ENCODE peak calls at places on chromosome 5, in seven cellular contexts. R is astrocyte, Y is heart left ventricle, B is PC-3, A is right atrium auricular region, L is H9, O is mesenchymal stem cell. G is an unnamed sample. For H3K9me3, the result is how much of the 10 kb centered on the place peaks cover.

GRCh38 chr5:79014631-79015030 is 29.5 kb upstream of the ARSB start:
- DNase-seq in L (no peak), Y (no peak), A (no peak), R (no peak), O (no peak), B (no peak), G (no peak)

GRCh38 chr5:146770546-146770945 is 108.0 kb downstream of the PPP2R2B start:
- DNase-seq in Y (no peak), A (no peak), L (no peak), B (no peak), O (no peak), R (no peak), G (no peak)

GRCh38 chr5:175597718-175598117 is 60.2 kb upstream of the HRH2 start:
- DNase-seq in A (no peak), R (no peak), O (no peak), Y (no peak), B (no peak), L (no peak), G (no peak)

GRCh38 chr5:1511651-1512540 is 11.9 kb downstream of the LPCAT1 start:
- DNase-seq in B (peak), L (peak), R (no peak), Y (peak), A (peak), O (peak), G (peak)

GRCh38 chr5:132298305-132298704 is 4.1 kb downstream of the SLC22A4 start:
- DNase-seq in O (peak), A (no peak), L (no peak), Y (no peak), R (no peak), B (no peak), G (no peak)

GRCh38 chr5:110916373-110917049 is 155.0 kb upstream of the TSLP start:
- DNase-seq in B (peak), R (peak), Y (no peak), O (peak), L (no peak), A (no peak), G (no peak)

GRCh38 chr5:52997424-52997823 is 8.3 kb downstream of the ITGA2 start:
- DNase-seq in B (no peak), R (no peak), L (no peak), A (no peak), O (no peak), Y (no peak), G (no peak)

GRCh38 chr5:179263391-179264052 is 81.7 kb downstream of the ADAMTS2 start:
- DNase-seq in B (no peak), A (no peak), L (peak), O (no peak), Y (no peak), R (no peak), G (peak)

GRCh38 chr5:139747583-139748504 is 47.8 kb upstream of the PSD2 start:
- DNase-seq in A (peak), O (peak), B (no peak), L (peak), R (peak), Y (peak), G (peak)

GRCh38 chr5:81698806-81699205 is 52.1 kb downstream of the SSBP2 start:
- DNase-seq in Y (no peak), R (peak), A (no peak), O (no peak), L (no peak), B (peak), G (no peak)

GRCh38 chr5:99955962-99956361 is 579.2 kb upstream of the FAM174A start:
- DNase-seq in R (no peak), Y (no peak), O (no peak), L (no peak), A (no peak), B (no peak), G (no peak)

GRCh38 chr5:178318893-178319292 is 86.3 kb upstream of the PHYKPL start:
- DNase-seq in A (no peak), R (no peak), B (no peak), O (no peak), L (no peak), Y (no peak), G (no peak)

GRCh38 chr5:98938459-98938858 is 9.7 kb upstream of the CHD1 start:
- DNase-seq in Y (no peak), A (no peak), R (peak), L (no peak), B (peak), O (peak), G (no peak)

GRCh38 chr5:88883566-88884434 is 816 bp upstream of the MEF2C start:
- DNase-seq in L (peak), B (peak), A (peak), Y (peak), O (peak), R (peak), G (peak)

GRCh38 chr5:1437452-1437851 is 7.8 kb downstream of the SLC6A3 start:
- DNase-seq in R (no peak), L (peak), A (no peak), Y (no peak), B (peak), O (peak), G (peak)

GRCh38 chr5:72206160-72206559 is 98.9 kb downstream of the MAP1B start:
- DNase-seq in O (no peak), A (no peak), R (no peak), Y (no peak), L (no peak), B (no peak), G (no peak)

GRCh38 chr5:9431496-9432258 is 114.2 kb downstream of the SEMA5A start:
- DNase-seq in B (no peak), L (no peak), O (peak), R (peak), Y (no peak), A (no peak), G (no peak)

GRCh38 chr5:156326718-156327259 is at the start of gene SGCD:
- DNase-seq in O (peak), A (peak), R (peak), Y (peak), L (no peak), B (no peak), G (peak)

GRCh38 chr5:142000709-142001484 is 11.9 kb downstream of the GNPDA1 start:
- DNase-seq in B (peak), L (no peak), O (peak), R (no peak), A (no peak), Y (no peak), G (peak)

GRCh38 chr5:66436721-66437120 is 159.5 kb upstream of the MAST4 start:
- DNase-seq in A (no peak), L (peak), Y (peak), O (no peak), B (peak), R (no peak), G (peak)

GRCh38 chr5:161302557-161302956 is 244.0 kb downstream of the GABRB2 start:
- DNase-seq in L (no peak), Y (no peak), R (no peak), O (no peak), B (no peak), A (no peak), G (no peak)

GRCh38 chr5:31984691-31985090 is 189.4 kb downstream of the GOLPH3 start:
- DNase-seq in A (no peak), O (no peak), Y (no peak), B (no peak), L (no peak), R (no peak), G (peak)

GRCh38 chr5:25516136-25516535 is 871.4 kb upstream of the CDH10 start:
- DNase-seq in O (peak), B (peak), A (no peak), Y (no peak), L (no peak), R (no peak), G (no peak)

GRCh38 chr5:43336159-43336558 is 22.9 kb upstream of the HMGCS1 start:
- DNase-seq in L (no peak), Y (no peak), B (peak), O (no peak), A (no peak), R (peak), G (no peak)

GRCh38 chr5:172793577-172794488 is 22.8 kb upstream of the DUSP1 start:
- DNase-seq in A (no peak), R (peak), Y (no peak), B (peak), O (peak), L (no peak), G (no peak)

GRCh38 chr5:68450245-68450852 is 234.8 kb downstream of the PIK3R1 start:
- DNase-seq in Y (no peak), A (no peak), R (peak), B (peak), L (no peak), O (peak), G (no peak)

GRCh38 chr5:132239776-132240175 is 12.1 kb upstream of the P4HA2 start:
- DNase-seq in B (no peak), L (peak), A (no peak), Y (no peak), R (no peak), O (no peak), G (no peak)

GRCh38 chr5:2374703-2375102 is 376.8 kb downstream of the IRX2 start:
- DNase-seq in Y (no peak), A (peak), O (no peak), L (no peak), R (no peak), B (no peak), G (no peak)

GRCh38 chr5:173454764-173455598 is 126.8 kb upstream of the STC2 start:
- DNase-seq in L (no peak), B (peak), O (peak), A (peak), R (peak), Y (peak), G (peak)

GRCh38 chr5:9251379-9251980 is 294.4 kb downstream of the SEMA5A start:
- DNase-seq in B (peak), Y (no peak), L (no peak), A (no peak), R (peak), O (peak), G (peak)

GRCh38 chr5:139104577-139105271 is 93.4 kb downstream of the SIL1 start:
- DNase-seq in B (peak), Y (peak), L (peak), O (no peak), R (peak), A (peak), G (peak)

GRCh38 chr5:88770290-88771257 is 112.4 kb downstream of the MEF2C start:
- DNase-seq in O (no peak), B (peak), A (no peak), R (peak), Y (no peak), L (no peak), G (no peak)

GRCh38 chr5:150105898-150106615 is 19.7 kb upstream of the CSF1R start:
- DNase-seq in R (no peak), Y (no peak), B (no peak), L (no peak), A (peak), O (no peak), G (peak)

GRCh38 chr5:116738948-116739339 is 164.3 kb upstream of the SEMA6A start:
- DNase-seq in A (no peak), O (no peak), R (no peak), B (no peak), Y (no peak), L (no peak), G (no peak)
- H3K27ac ChIP-seq in A (no peak), O (no peak), R (no peak), B (no peak), Y (peak), L (no peak), G (no peak)

GRCh38 chr5:61440086-61440485 is 108.0 kb downstream of the ZSWIM6 start:
- DNase-seq in L (no peak), A (no peak), B (no peak), R (no peak), O (no peak), Y (no peak), G (no peak)
- H3K9me3 ChIP-seq in L (under half), A (under half), B (under half), R (under half), O (under half), Y (under half), G (under half)

DNA sequence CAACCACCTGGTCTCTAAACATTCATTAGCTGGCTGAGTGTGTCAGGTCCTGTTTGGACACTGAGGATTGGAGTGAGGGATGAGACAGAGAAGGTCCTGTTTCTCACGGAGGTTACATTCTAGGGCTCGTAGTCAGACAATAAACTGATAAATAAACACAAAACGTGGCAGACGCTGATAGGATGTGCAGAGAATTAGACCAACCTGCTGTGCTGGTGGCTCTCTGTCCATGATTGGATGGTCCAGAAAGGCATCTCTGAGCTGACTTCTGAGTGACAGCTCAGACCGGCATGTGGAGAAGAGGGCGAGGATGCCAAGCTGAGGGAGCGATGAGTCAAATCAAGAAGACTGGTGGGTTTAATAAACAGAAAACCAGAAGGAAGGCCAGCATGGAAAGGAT is 132.3 kb upstream of the TAF11L2 start:
- DNase-seq in A (no peak), B (peak), R (peak), O (peak), L (no peak), Y (no peak), G (no peak)
- H3K27ac ChIP-seq in A (no peak), B (peak), R (no peak), O (no peak), L (no peak), Y (no peak), G (no peak)

GRCh38 chr5:18652404-18653215 is 1018.4 kb downstream of the TAF11L14 start:
- DNase-seq in A (no peak), R (no peak), L (peak), B (no peak), Y (no peak), O (no peak), G (no peak)

GRCh38 chr5:18653216-18653752 is 1019.0 kb downstream of the TAF11L14 start:
- DNase-seq in A (no peak), O (no peak), L (peak), R (no peak), Y (no peak), B (no peak), G (no peak)
- H3K9me3 ChIP-seq in A (under half), O (under half), L (under half), R (under half), Y (under half), B (under half), G (under half)

GRCh38 chr5:16693879-16694278 is 77.1 kb upstream of the RETREG1 start:
- DNase-seq in A (no peak), Y (no peak), O (no peak), L (no peak), B (no peak), R (no peak), G (no peak)

GRCh38 chr5:16690243-16690839 is 73.5 kb upstream of the RETREG1 start:
- DNase-seq in A (no peak), Y (no peak), O (peak), B (peak), L (peak), R (peak), G (peak)

GRCh38 chr5:16687898-16688297 is 71.1 kb upstream of the RETREG1 start:
- DNase-seq in O (no peak), A (no peak), Y (peak), L (no peak), B (no peak), R (no peak), G (no peak)

GRCh38 chr5:16695779-16696178 is 79.0 kb upstream of the RETREG1 start:
- DNase-seq in Y (no peak), L (no peak), O (no peak), B (no peak), A (no peak), R (no peak), G (no peak)

GRCh38 chr5:16691731-16692130 is 74.9 kb upstream of the RETREG1 start:
- DNase-seq in O (no peak), A (no peak), R (no peak), Y (no peak), B (no peak), L (no peak), G (no peak)
- H3K27ac ChIP-seq in O (no peak), A (no peak), R (no peak), Y (no peak), B (no peak), L (no peak), G (no peak)

GRCh38 chr5:59617186-59617771 is 276.2 kb downstream of the PDE4D start:
- DNase-seq in Y (no peak), L (no peak), R (no peak), O (no peak), A (no peak), B (no peak), G (no peak)
- H3K9me3 ChIP-seq in Y (under half), L (under half), R (under half), O (under half), A (under half), B (under half), G (under half)

GRCh38 chr5:96026334-96027065 is 64.8 kb upstream of the ELL2 start:
- DNase-seq in A (no peak), Y (no peak), L (no peak), R (peak), O (peak), B (peak), G (no peak)
- H3K27ac ChIP-seq in A (no peak), Y (no peak), L (no peak), R (no peak), O (no peak), B (peak), G (peak)

DNA sequence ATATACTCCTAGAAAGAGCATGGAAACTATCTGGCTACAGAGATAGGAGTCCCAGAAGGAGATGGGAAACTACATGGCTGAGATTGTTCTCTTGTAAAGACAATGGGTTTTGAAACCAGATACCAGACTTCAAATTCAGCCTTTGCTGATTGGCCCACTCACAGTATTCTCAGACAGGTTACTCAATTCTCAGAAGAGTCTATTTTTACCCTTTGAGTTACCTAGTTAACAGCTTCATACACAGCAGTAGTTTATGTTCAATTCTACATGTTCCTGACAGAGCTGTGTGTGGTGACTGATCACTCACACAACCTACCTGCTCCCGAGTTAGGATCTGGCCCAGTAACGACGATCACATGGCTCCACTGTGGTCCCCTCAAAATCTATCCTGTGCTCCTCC is 14.0 kb downstream of the ZFP62 start:
- DNase-seq in A (no peak), L (no peak), R (no peak), Y (no peak), O (no peak), B (no peak), G (no peak)
- H3K9me3 ChIP-seq in A (under half), L (half or more), R (under half), Y (under half), O (under half), B (under half), G (under half)

GRCh38 chr5:181271081-181271480 is 10.1 kb upstream of the TRIM52 start:
- DNase-seq in O (no peak), Y (no peak), B (no peak), A (no peak), R (no peak), L (no peak), G (no peak)
- H3K27ac ChIP-seq in O (no peak), Y (no peak), B (no peak), A (no peak), R (no peak), L (no peak), G (no peak)

GRCh38 chr5:36052542-36052941 is 14.1 kb downstream of the UGT3A2 start:
- DNase-seq in Y (no peak), A (no peak), L (no peak), B (peak), O (no peak), R (no peak), G (peak)
- H3K9me3 ChIP-seq in Y (under half), A (under half), L (under half), B (under half), O (under half), R (under half), G (under half)

G was measured in osteoblast.